ENCODE peak calls at places on chromosomes 3 and 15, in eight cellular contexts. N is GM19239, L is A549, S is A172, T is GM04504, O is lower lobe of right lung, X is H4, V is KG1. E is an unnamed sample.

GRCh38 chr15:39947401-39948197 is 13.7 kb downstream of the EIF2AK4 start:
- DNase-seq in N (no peak), L (no peak), S (no peak), T (no peak), O (no peak), X (no peak), V (no peak), E (no peak)

GRCh38 chr3:138468451-138468850 is 34.0 kb downstream of the ESYT3 start:
- DNase-seq in N (no peak), L (no peak), S (no peak), T (no peak), O (no peak), X (no peak), V (no peak), E (no peak)

GRCh38 chr3:195809291-195809785 is 2.4 kb downstream of the MUC4 start:
- DNase-seq in N (no peak), L (no peak), S (no peak), T (no peak), O (no peak), X (no peak), V (no peak), E (peak; percentile 76)

GRCh38 chr3:14133876-14134275 is 9.0 kb downstream of the TMEM43 start:
- DNase-seq in N (no peak), L (no peak), S (no peak), T (no peak), O (no peak), X (no peak), V (no peak), E (no peak)

GRCh38 chr3:58214484-58215316 is 3.9 kb upstream of the DNASE1L3 start:
- DNase-seq in N (no peak), L (peak; percentile 31), S (peak; percentile 13), T (no peak), O (peak; percentile 58), X (no peak), V (no peak), E (peak; percentile 55)

GRCh38 chr3:112233083-112233482 is 60.9 kb downstream of the SLC9C1 start:
- DNase-seq in N (no peak), L (no peak), S (no peak), T (no peak), O (no peak), X (no peak), V (no peak), E (no peak)

GRCh38 chr15:78630886-78631633 is 9.9 kb downstream of the CHRNB4 start:
- DNase-seq in N (no peak), L (no peak), S (no peak), T (no peak), O (no peak), X (no peak), V (no peak), E (no peak)

GRCh38 chr3:122918576-122919290 is 108.8 kb downstream of the SEMA5B start:
- DNase-seq in N (no peak), L (no peak), S (peak; percentile 31), T (no peak), O (no peak), X (no peak), V (no peak), E (peak; percentile 29)

GRCh38 chr15:84826369-84826823 is 9.2 kb downstream of the ALPK3 start:
- DNase-seq in N (no peak), L (peak; percentile 74), S (peak; percentile 25), T (no peak), O (no peak), X (no peak), V (no peak), E (no peak)

GRCh38 chr3:192409203-192409837 is 318.0 kb downstream of the FGF12 start:
- DNase-seq in N (no peak), L (peak; percentile 43), S (peak; percentile 53), T (no peak), O (peak; percentile 52), X (peak; percentile 21), V (no peak), E (no peak)

GRCh38 chr15:52710050-52710709 is 31.0 kb upstream of the ATOSA start:
- DNase-seq in N (peak; percentile 7), L (no peak), S (no peak), T (no peak), O (no peak), X (no peak), V (no peak), E (no peak)

GRCh38 chr3:129164500-129164899 is 3.6 kb upstream of the ISY1 start:
- DNase-seq in N (no peak), L (no peak), S (no peak), T (no peak), O (no peak), X (no peak), V (no peak), E (no peak)

GRCh38 chr3:31412832-31413231 is 119.9 kb upstream of the STT3B start:
- DNase-seq in N (no peak), L (no peak), S (peak; percentile 6), T (no peak), O (no peak), X (no peak), V (no peak), E (no peak)

GRCh38 chr3:65539620-65540019 is 499.1 kb downstream of the MAGI1 start:
- DNase-seq in N (no peak), L (no peak), S (no peak), T (no peak), O (no peak), X (no peak), V (no peak), E (no peak)

GRCh38 chr3:155431856-155432570 is 138.5 kb upstream of the STRIT1 start:
- DNase-seq in N (no peak), L (no peak), S (no peak), T (no peak), O (no peak), X (no peak), V (no peak), E (no peak)